ENCODE peak calls at places on chromosome 7, in five cellular contexts. N, Q, D, H and F are unnamed samples.

GRCh38 chr7:96400518-96400917 is 78.6 kb upstream of the SLC25A13 start:
- DNase-seq in N (no peak), Q (no peak), D (no peak), H (no peak), F (no peak)

GRCh38 chr7:135335628-135336139 is 102.0 kb downstream of the STRA8 start:
- DNase-seq in N (peak), Q (peak), D (peak), H (no peak), F (peak)

GRCh38 chr7:27689045-27689877 is 26.6 kb upstream of the HIBADH start:
- DNase-seq in N (peak), Q (peak), D (no peak), H (no peak), F (peak)

GRCh38 chr7:73831656-73832579 is 1.1 kb downstream of the CLDN4 start:
- DNase-seq in N (no peak), Q (no peak), D (no peak), H (no peak), F (no peak)

GRCh38 chr7:148746139-148746538 is 47.4 kb downstream of the CUL1 start:
- DNase-seq in N (no peak), Q (no peak), D (no peak), H (no peak), F (no peak)

GRCh38 chr7:74083928-74084721 is 521 bp downstream of the LIMK1 start:
- DNase-seq in N (no peak), Q (peak), D (peak), H (no peak), F (peak)

GRCh38 chr7:111535142-111535541 is 27.1 kb downstream of the IMMP2L start:
- DNase-seq in N (no peak), Q (no peak), D (no peak), H (no peak), F (no peak)

GRCh38 chr7:151076863-151077704 is 3.5 kb downstream of the FASTK start:
- DNase-seq in N (no peak), Q (no peak), D (no peak), H (no peak), F (no peak)

GRCh38 chr7:134836447-134836846 is 57.0 kb downstream of the CALD1 start:
- DNase-seq in N (no peak), Q (peak), D (no peak), H (no peak), F (no peak)

GRCh38 chr7:3668743-3669142 is 367.7 kb downstream of the SDK1 start:
- DNase-seq in N (no peak), Q (no peak), D (no peak), H (no peak), F (no peak)
- H3K27ac ChIP-seq in N (no peak), Q (no peak), D (no peak), H (no peak), F (no peak)

GRCh38 chr7:142808802-142809583 is 38.2 kb downstream of the PRSS2 start:
- DNase-seq in N (no peak), Q (peak), D (no peak), H (peak), F (no peak)

GRCh38 chr7:142812437-142813215 is 41.9 kb downstream of the PRSS2 start:
- DNase-seq in N (no peak), Q (no peak), D (no peak), H (no peak), F (no peak)

GRCh38 chr7:142813262-142813661 is 41.6 kb upstream of the EPHB6 start:
- DNase-seq in N (no peak), Q (no peak), D (no peak), H (no peak), F (no peak)

GRCh38 chr7:142809671-142810070 is 38.9 kb downstream of the PRSS2 start:
- DNase-seq in N (no peak), Q (peak), D (no peak), H (no peak), F (no peak)

GRCh38 chr7:142811154-142811737 is 40.5 kb downstream of the PRSS2 start:
- DNase-seq in N (peak), Q (peak), D (no peak), H (no peak), F (peak)
- H3K27ac ChIP-seq in N (no peak), Q (no peak), D (no peak), H (peak), F (no peak)

GRCh38 chr7:71182536-71182935 is 50.6 kb downstream of the GALNT17 start:
- DNase-seq in N (no peak), Q (no peak), D (no peak), H (no peak), F (no peak)

GRCh38 chr7:71191766-71192165 is 59.8 kb downstream of the GALNT17 start:
- DNase-seq in N (no peak), Q (no peak), D (no peak), H (no peak), F (no peak)

GRCh38 chr7:71184136-71184535 is 52.2 kb downstream of the GALNT17 start:
- DNase-seq in N (no peak), Q (no peak), D (no peak), H (no peak), F (no peak)

GRCh38 chr7:71184609-71185008 is 52.7 kb downstream of the GALNT17 start:
- DNase-seq in N (no peak), Q (no peak), D (no peak), H (no peak), F (no peak)

DNA sequence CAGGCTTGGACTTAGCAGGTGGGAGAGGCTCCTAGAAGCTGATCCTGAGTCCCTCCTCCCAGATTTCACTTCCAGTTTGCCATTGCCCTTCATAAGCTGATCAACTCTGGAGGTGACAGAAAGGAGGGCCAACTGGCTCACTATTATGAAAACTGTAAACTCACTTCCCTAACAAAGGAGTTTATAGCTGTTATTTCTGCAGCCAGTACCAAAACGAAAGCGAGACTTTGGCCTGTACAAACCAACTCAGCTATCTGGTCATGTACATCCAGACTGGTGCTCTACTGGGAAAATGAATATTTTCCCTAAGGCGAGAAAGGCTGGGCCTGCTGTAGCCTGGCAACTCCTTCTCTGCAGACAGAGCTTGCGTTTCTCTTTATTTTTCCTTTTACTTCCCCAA is 54.6 kb downstream of the GALNT17 start:
- DNase-seq in N (no peak), Q (no peak), D (no peak), H (no peak), F (no peak)
- H3K27ac ChIP-seq in N (no peak), Q (no peak), D (no peak), H (no peak), F (no peak)

DNA sequence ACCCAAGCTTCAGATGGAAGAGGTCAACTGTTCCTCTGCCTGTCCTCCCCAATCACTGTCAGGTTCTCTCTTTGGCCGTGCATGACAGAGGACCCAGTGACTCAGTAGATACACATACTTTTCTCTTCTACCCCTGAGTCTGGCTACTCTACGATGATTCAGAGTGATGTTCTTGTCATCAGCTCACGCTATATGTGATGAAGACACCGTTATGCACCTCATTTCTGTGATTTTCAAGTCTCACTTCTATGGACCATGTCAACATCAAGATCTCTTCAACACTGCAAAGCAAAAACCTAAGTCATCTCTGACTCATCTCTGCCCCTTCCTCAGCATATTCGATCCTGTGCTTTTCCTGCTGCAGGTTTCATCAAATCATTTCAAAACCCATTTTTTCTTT is 76.6 kb upstream of the DGKI start:
- DNase-seq in N (no peak), Q (no peak), D (no peak), H (no peak), F (no peak)
- H3K27ac ChIP-seq in N (no peak), Q (no peak), D (no peak), H (no peak), F (no peak)

GRCh38 chr7:84076219-84076618 is 118.4 kb downstream of the SEMA3A start:
- DNase-seq in N (no peak), Q (no peak), D (no peak), H (no peak), F (no peak)

GRCh38 chr7:84078415-84078814 is 116.2 kb downstream of the SEMA3A start:
- DNase-seq in N (no peak), Q (no peak), D (no peak), H (no peak), F (no peak)

GRCh38 chr7:84083846-84084245 is 110.7 kb downstream of the SEMA3A start:
- DNase-seq in N (no peak), Q (no peak), D (no peak), H (no peak), F (no peak)

GRCh38 chr7:84085147-84085546 is 109.4 kb downstream of the SEMA3A start:
- DNase-seq in N (no peak), Q (no peak), D (no peak), H (no peak), F (no peak)

DNA sequence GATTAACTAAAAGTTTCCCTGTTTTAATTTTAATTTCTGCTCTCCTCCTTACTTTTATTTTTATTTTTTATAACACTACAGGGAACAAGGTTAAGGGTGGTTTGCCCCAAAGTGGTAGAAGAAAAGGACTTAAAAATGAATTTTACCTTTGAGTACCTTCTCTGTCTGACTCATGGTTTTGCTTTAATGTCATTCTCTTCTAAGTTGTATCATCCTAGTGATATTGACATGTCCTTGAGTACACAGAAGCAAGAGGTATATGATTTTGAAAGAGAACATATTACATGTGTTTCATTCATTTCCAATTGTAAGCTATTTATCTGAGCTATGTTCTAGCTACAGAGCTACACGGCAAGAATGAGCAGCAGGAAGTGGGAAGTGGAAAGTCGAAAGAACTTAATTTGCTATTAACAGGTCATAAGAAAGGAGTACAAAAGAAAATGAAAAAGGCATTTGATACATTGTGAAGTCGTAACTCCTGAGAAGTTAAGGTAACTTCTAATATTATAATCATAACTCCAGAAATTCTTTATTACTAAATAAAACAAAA is 112.5 kb downstream of the SEMA3A start:
- DNase-seq in N (no peak), Q (no peak), D (no peak), H (no peak), F (no peak)
- H3K27ac ChIP-seq in N (no peak), Q (no peak), D (no peak), H (no peak), F (no peak)

DNA sequence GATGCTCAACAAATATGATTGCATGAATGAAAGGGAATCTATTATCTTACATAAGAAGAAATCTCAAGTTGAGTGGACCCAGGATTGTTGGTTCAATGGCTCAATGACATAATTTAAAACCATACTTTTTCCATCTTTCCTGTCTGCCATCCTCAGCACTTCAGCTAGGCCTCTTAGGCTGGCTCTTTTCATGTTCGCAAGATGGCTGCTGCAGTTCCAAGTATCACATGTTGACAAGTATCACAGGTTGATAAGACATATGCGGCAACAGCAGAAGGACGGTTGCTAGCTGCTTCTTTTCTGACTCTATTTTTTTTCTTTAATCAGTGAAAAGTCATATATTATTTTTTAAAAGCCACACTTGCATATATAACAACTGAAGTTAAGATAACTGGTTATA is 79.0 kb upstream of the CDK6 start:
- DNase-seq in N (no peak), Q (no peak), D (no peak), H (no peak), F (no peak)
- H3K27ac ChIP-seq in N (no peak), Q (no peak), D (no peak), H (no peak), F (no peak)

GRCh38 chr7:7793249-7793648 is 74.8 kb upstream of the RPA3 start:
- DNase-seq in N (no peak), Q (no peak), D (no peak), H (no peak), F (no peak)

GRCh38 chr7:7798510-7798909 is 80.1 kb upstream of the RPA3 start:
- DNase-seq in N (no peak), Q (no peak), D (no peak), H (no peak), F (no peak)

GRCh38 chr7:7795203-7795602 is 76.8 kb upstream of the RPA3 start:
- DNase-seq in N (no peak), Q (no peak), D (no peak), H (no peak), F (no peak)

GRCh38 chr7:7793921-7794320 is 75.5 kb upstream of the RPA3 start:
- DNase-seq in N (no peak), Q (no peak), D (no peak), H (no peak), F (no peak)

DNA sequence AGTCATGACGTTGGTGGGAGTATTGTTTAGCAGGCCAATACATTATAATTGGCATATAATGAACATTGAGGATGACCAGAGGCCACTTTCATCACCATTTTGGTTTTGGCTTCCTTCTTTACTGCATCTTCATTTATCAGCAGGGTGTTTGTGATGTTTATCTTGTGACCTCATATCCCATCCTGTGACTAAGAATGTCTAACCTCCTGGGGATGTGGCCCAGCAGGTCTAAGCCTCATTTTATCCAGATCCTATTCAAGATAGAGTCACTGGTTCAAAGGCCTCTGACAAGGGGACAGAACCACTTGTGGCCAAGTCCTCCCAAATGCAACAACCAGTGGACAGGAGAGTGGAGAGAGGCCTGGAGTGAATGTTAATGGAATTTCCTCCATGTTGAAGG is 77.3 kb upstream of the RPA3 start:
- DNase-seq in N (no peak), Q (no peak), D (no peak), H (no peak), F (no peak)
- H3K27ac ChIP-seq in N (no peak), Q (no peak), D (no peak), H (no peak), F (no peak)

GRCh38 chr7:101128040-101128834 is 1.3 kb downstream of the SERPINE1 start:
- DNase-seq in N (no peak), Q (no peak), D (no peak), H (no peak), F (no peak)

GRCh38 chr7:101124376-101125056 is 2.4 kb upstream of the SERPINE1 start:
- DNase-seq in N (no peak), Q (no peak), D (no peak), H (no peak), F (no peak)

GRCh38 chr7:101127460-101128039 is 646 bp downstream of the SERPINE1 start:
- DNase-seq in N (no peak), Q (no peak), D (no peak), H (no peak), F (no peak)

GRCh38 chr7:101125989-101126650 is 784 bp upstream of the SERPINE1 start:
- DNase-seq in N (no peak), Q (no peak), D (peak), H (no peak), F (no peak)

DNA sequence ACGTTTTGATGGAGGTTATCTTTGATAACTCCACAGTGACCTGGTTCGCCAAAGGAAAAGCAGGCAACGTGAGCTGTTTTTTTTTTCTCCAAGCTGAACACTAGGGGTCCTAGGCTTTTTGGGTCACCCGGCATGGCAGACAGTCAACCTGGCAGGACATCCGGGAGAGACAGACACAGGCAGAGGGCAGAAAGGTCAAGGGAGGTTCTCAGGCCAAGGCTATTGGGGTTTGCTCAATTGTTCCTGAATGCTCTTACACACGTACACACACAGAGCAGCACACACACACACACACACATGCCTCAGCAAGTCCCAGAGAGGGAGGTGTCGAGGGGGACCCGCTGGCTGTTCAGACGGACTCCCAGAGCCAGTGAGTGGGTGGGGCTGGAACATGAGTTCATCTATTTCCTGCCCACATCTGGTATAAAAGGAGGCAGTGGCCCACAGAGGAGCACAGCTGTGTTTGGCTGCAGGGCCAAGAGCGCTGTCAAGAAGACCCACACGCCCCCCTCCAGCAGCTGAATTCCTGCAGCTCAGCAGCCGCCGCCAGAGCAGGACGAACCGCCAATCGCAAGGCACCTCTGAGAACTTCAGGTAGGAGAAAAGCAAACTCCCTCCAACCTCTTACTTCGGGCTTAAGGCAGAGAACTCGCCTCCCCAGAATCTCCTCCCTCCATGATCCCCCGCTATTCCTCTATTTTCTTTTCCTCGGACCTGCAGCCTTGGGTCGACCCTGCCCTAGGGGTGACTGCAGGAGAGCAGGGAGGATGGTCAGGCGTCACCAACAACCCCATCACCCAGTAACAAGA is at the start of gene SERPINE1:
- DNase-seq in N (no peak), Q (peak), D (peak), H (peak), F (peak)
- H3K27ac ChIP-seq in N (no peak), Q (no peak), D (peak), H (no peak), F (no peak)